ENCODE peak calls at places on chromosomes 16 and 17, in ten cellular contexts. C is HCT116; V is hepatic stellate cell; G is LoVo; O is activated T-cell treated with anti-CD3 and anti-CD28 coated beads, Interleukin-2, amount 50 U/mL, for 72 hours; L is fibroblast of mammary gland; E is activated CD4-positive, alpha-beta T cell treated with anti-CD3 and anti-CD28 coated beads for 24 hours; Y is AG08395; A is stimulated activated CD8-positive, alpha-beta memory T cell treated with anti-CD3 and anti-CD28 coated beads, Interleukin-7, amount 100 ng/mL, for 1 hour; N is left colon. I is an unnamed sample.

GRCh38 chr17:35875439-35876139 is 4.6 kb downstream of the CCL5 start:
- DNase-seq in L (no peak), A (no peak), E (no peak), Y (no peak), V (no peak), C (no peak), O (no peak), G (no peak), N (no peak), I (no peak)

GRCh38 chr17:2111691-2112090 is 56.8 kb downstream of the HIC1 start:
- DNase-seq in V (peak), Y (no peak), L (peak), O (no peak), G (no peak), C (no peak), A (no peak), E (no peak), N (no peak), I (no peak)

GRCh38 chr16:4387769-4388168 is 16.1 kb downstream of the VASN start:
- DNase-seq in A (no peak), O (no peak), V (no peak), N (no peak), E (no peak), Y (no peak), L (no peak), G (no peak), C (no peak), I (no peak)

GRCh38 chr17:1766382-1767135 is 4.7 kb downstream of the SERPINF1 start:
- DNase-seq in E (no peak), G (no peak), V (no peak), O (no peak), L (no peak), Y (no peak), A (no peak), N (no peak), C (no peak), I (no peak)

GRCh38 chr16:11056090-11056988 is 112.0 kb downstream of the CLEC16A start:
- DNase-seq in G (no peak), O (no peak), Y (no peak), A (no peak), V (no peak), E (no peak), C (no peak), N (no peak), L (no peak), I (no peak)

GRCh38 chr17:37094391-37094790 is 145.6 kb downstream of the AATF start:
- DNase-seq in L (no peak), A (no peak), G (no peak), O (no peak), Y (no peak), E (no peak), N (no peak), V (no peak), C (no peak), I (no peak)

GRCh38 chr17:6212766-6213165 is 142.6 kb downstream of the WSCD1 start:
- DNase-seq in N (no peak), A (no peak), L (no peak), O (no peak), E (no peak), V (no peak), C (no peak), G (no peak), Y (no peak), I (peak)

GRCh38 chr17:73205326-73205980 is 12.6 kb downstream of the COG1 start:
- DNase-seq in C (no peak), G (no peak), A (no peak), N (no peak), Y (no peak), V (no peak), L (no peak), E (no peak), O (no peak), I (no peak)

GRCh38 chr17:68054296-68054900 is 18.9 kb downstream of the KPNA2 start:
- DNase-seq in V (peak), E (no peak), N (no peak), G (no peak), Y (peak), C (no peak), L (peak), A (no peak), O (no peak), I (no peak)